ENCODE peak calls at places on chromosomes 7 and 10, in ten cellular contexts. I, A, N, C, T, X, U, B, O and S are unnamed samples.

GRCh38 chr7:84678841-84679240 is 484.3 kb upstream of the SEMA3A start:
- DNase-seq in T (no peak), X (no peak), A (no peak), I (no peak), N (no peak), O (no peak), B (no peak), U (no peak), C (no peak), S (no peak)

GRCh38 chr7:20199015-20199737 is 18.0 kb downstream of the MACC1 start:
- DNase-seq in I (peak), A (peak), O (no peak), N (no peak), C (peak), T (no peak), U (no peak), B (no peak), X (peak), S (peak)

GRCh38 chr7:94375713-94376112 is 19.0 kb upstream of the COL1A2 start:
- DNase-seq in C (no peak), N (peak), B (no peak), A (no peak), X (peak), I (peak), O (no peak), T (no peak), U (no peak), S (no peak)

GRCh38 chr10:77702166-77702565 is 64.6 kb upstream of the KCNMA1 start:
- DNase-seq in T (no peak), O (no peak), I (peak), X (peak), U (no peak), C (no peak), N (peak), B (no peak), A (peak), S (no peak)

GRCh38 chr10:69061305-69062161 is 26.4 kb upstream of the SRGN start:
- DNase-seq in O (no peak), U (peak), X (peak), I (peak), T (no peak), N (peak), B (no peak), A (peak), C (peak), S (peak)

GRCh38 chr10:92747600-92747999 is 57.8 kb downstream of the HHEX start:
- DNase-seq in N (no peak), X (no peak), U (no peak), A (no peak), C (no peak), I (no peak), T (no peak), B (no peak), O (no peak), S (peak)

GRCh38 chr10:103676058-103676785 is 179.2 kb downstream of the SH3PXD2A start:
- DNase-seq in A (no peak), N (no peak), T (no peak), B (no peak), U (no peak), C (peak), O (no peak), I (peak), X (no peak), S (no peak)

GRCh38 chr10:13629116-13629515 is 42.4 kb downstream of the PRPF18 start:
- DNase-seq in C (no peak), X (peak), N (no peak), O (no peak), I (no peak), U (no peak), T (no peak), B (no peak), A (no peak), S (no peak)

GRCh38 chr7:156356551-156356950 is 284.0 kb upstream of the RNF32 start:
- DNase-seq in I (no peak), N (no peak), C (no peak), O (no peak), B (no peak), A (no peak), X (no peak), T (no peak), U (no peak), S (no peak)

GRCh38 chr7:23456093-23456492 is 14.2 kb downstream of the IGF2BP3 start:
- DNase-seq in U (no peak), B (no peak), C (no peak), I (no peak), T (no peak), N (no peak), A (no peak), X (no peak), O (no peak), S (no peak)